ENCODE peak calls at places on chromosome 5, in five cellular contexts. One of them, this sample, is unnamed.

GRCh38 chr5:167720201-167720600 is 571.2 kb upstream of the WWC1 start:
- DNase-seq in AG04450: no peak
- DNase-seq in heart left ventricle: no peak
- DNase-seq in right lobe of liver: no peak
- DNase-seq in ovary: no peak
- DNase-seq in this sample: no peak

GRCh38 chr5:136810198-136810823 is 445.0 kb upstream of the TRPC7 start:
- DNase-seq in AG04450: peak; percentile 30
- DNase-seq in heart left ventricle: peak; percentile 45
- DNase-seq in right lobe of liver: no peak
- DNase-seq in ovary: no peak
- DNase-seq in this sample: no peak

GRCh38 chr5:128469924-128470323 is 68.1 kb downstream of the FBN2 start:
- DNase-seq in AG04450: no peak
- DNase-seq in heart left ventricle: no peak
- DNase-seq in right lobe of liver: no peak
- DNase-seq in ovary: no peak
- DNase-seq in this sample: no peak

GRCh38 chr5:79834420-79835219 is 145.0 kb downstream of the CMYA5 start:
- DNase-seq in AG04450: no peak
- DNase-seq in heart left ventricle: no peak
- DNase-seq in right lobe of liver: peak; percentile 43
- DNase-seq in ovary: peak; percentile 56
- DNase-seq in this sample: no peak

GRCh38 chr5:32193591-32193990 is 19.5 kb upstream of the GOLPH3 start:
- DNase-seq in AG04450: no peak
- DNase-seq in heart left ventricle: peak; percentile 88
- DNase-seq in right lobe of liver: peak; percentile 97
- DNase-seq in ovary: no peak
- DNase-seq in this sample: peak; percentile 53

GRCh38 chr5:168663276-168664004 is 84.3 kb upstream of the PANK3 start:
- DNase-seq in AG04450: no peak
- DNase-seq in heart left ventricle: no peak
- DNase-seq in right lobe of liver: no peak
- DNase-seq in ovary: no peak
- DNase-seq in this sample: no peak

GRCh38 chr5:83721878-83722779 is 1.5 kb upstream of the HAPLN1 start:
- DNase-seq in AG04450: peak; percentile 11
- DNase-seq in heart left ventricle: peak; percentile 77
- DNase-seq in right lobe of liver: no peak
- DNase-seq in ovary: peak; percentile 53
- DNase-seq in this sample: peak; percentile 75

GRCh38 chr5:53874409-53874808 is 314.0 kb downstream of the NDUFS4 start:
- DNase-seq in AG04450: no peak
- DNase-seq in heart left ventricle: no peak
- DNase-seq in right lobe of liver: peak; percentile 75
- DNase-seq in ovary: no peak
- DNase-seq in this sample: no peak

GRCh38 chr5:168006473-168007130 is 284.8 kb upstream of the WWC1 start:
- DNase-seq in AG04450: no peak
- DNase-seq in heart left ventricle: no peak
- DNase-seq in right lobe of liver: no peak
- DNase-seq in ovary: peak; percentile 60
- DNase-seq in this sample: no peak

GRCh38 chr5:122311400-122311887 is 593 bp upstream of the SNCAIP start:
- DNase-seq in AG04450: no peak
- DNase-seq in heart left ventricle: no peak
- DNase-seq in right lobe of liver: no peak
- DNase-seq in ovary: peak; percentile 58
- DNase-seq in this sample: peak; percentile 11

GRCh38 chr5:164746723-164747122 is 1241.3 kb downstream of the MAT2B start:
- DNase-seq in AG04450: no peak
- DNase-seq in heart left ventricle: no peak
- DNase-seq in right lobe of liver: no peak
- DNase-seq in ovary: no peak
- DNase-seq in this sample: no peak

GRCh38 chr5:39800202-39800601 is 375.4 kb upstream of the DAB2 start:
- DNase-seq in AG04450: no peak
- DNase-seq in heart left ventricle: no peak
- DNase-seq in right lobe of liver: no peak
- DNase-seq in ovary: no peak
- DNase-seq in this sample: no peak

GRCh38 chr5:104179057-104179456 is 616.5 kb upstream of the NUDT12 start:
- DNase-seq in AG04450: no peak
- DNase-seq in heart left ventricle: no peak
- DNase-seq in right lobe of liver: peak; percentile 77
- DNase-seq in ovary: no peak
- DNase-seq in this sample: peak; percentile 55

DNA sequence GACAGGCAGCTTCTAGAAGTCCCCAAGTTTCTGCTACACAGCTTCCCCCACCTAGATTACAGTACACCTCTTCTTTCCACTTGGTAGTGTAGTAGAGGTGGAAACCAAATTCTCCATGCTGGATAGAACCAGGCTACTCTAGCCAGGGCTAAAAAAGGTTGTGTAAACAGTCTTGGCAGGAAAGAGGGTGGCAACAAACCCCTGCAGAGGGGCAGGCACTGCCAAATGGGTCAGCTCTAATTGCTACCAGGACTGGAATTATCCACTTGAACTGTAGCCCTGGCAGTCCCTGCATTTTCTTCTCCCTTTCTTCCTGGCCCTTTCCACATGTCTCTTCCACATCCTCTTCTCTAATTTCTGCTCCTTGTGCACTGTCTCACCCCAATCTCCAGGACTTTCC is 24.8 kb downstream of the RANBP3L start:
- DNase-seq in AG04450: no peak
- DNase-seq in heart left ventricle: peak; percentile 37
- DNase-seq in right lobe of liver: peak; percentile 70
- DNase-seq in ovary: no peak
- DNase-seq in this sample: no peak
- H3K27me3 ChIP-seq in AG04450: peaks cover 6% of the 10 kb centered on the region
- H3K27me3 ChIP-seq in heart left ventricle: no peaks in the 10 kb centered on the region
- H3K27me3 ChIP-seq in right lobe of liver: no peaks in the 10 kb centered on the region
- H3K27me3 ChIP-seq in ovary: no peaks in the 10 kb centered on the region
- H3K27me3 ChIP-seq in this sample: no peaks in the 10 kb centered on the region

GRCh38 chr5:5372511-5372910 is 50.0 kb upstream of the ICE1 start:
- DNase-seq in AG04450: no peak
- DNase-seq in heart left ventricle: no peak
- DNase-seq in right lobe of liver: no peak
- DNase-seq in ovary: no peak
- DNase-seq in this sample: no peak

GRCh38 chr5:5372930-5373329 is 49.5 kb upstream of the ICE1 start:
- DNase-seq in AG04450: no peak
- DNase-seq in heart left ventricle: no peak
- DNase-seq in right lobe of liver: no peak
- DNase-seq in ovary: no peak
- DNase-seq in this sample: no peak

GRCh38 chr5:5374034-5374715 is 48.3 kb upstream of the ICE1 start:
- DNase-seq in AG04450: no peak
- DNase-seq in heart left ventricle: peak; percentile 44
- DNase-seq in right lobe of liver: no peak
- DNase-seq in ovary: no peak
- DNase-seq in this sample: no peak

GRCh38 chr5:5371943-5372342 is 50.5 kb upstream of the ICE1 start:
- DNase-seq in AG04450: no peak
- DNase-seq in heart left ventricle: no peak
- DNase-seq in right lobe of liver: no peak
- DNase-seq in ovary: no peak
- DNase-seq in this sample: no peak

GRCh38 chr5:5373351-5374033 is 49.0 kb upstream of the ICE1 start:
- DNase-seq in AG04450: no peak
- DNase-seq in heart left ventricle: peak; percentile 47
- DNase-seq in right lobe of liver: no peak
- DNase-seq in ovary: no peak
- DNase-seq in this sample: no peak
- H3K4me3 ChIP-seq in AG04450: no peak overlapping the region
- H3K4me3 ChIP-seq in heart left ventricle: no peak overlapping the region
- H3K4me3 ChIP-seq in right lobe of liver: no peak overlapping the region
- H3K4me3 ChIP-seq in ovary: no peak overlapping the region
- H3K4me3 ChIP-seq in this sample: no peak overlapping the region

GRCh38 chr5:133459474-133460155 is 152.7 kb downstream of the FSTL4 start:
- DNase-seq in AG04450: no peak
- DNase-seq in heart left ventricle: no peak
- DNase-seq in right lobe of liver: no peak
- DNase-seq in ovary: no peak
- DNase-seq in this sample: no peak
- H3K27me3 ChIP-seq in AG04450: no peaks in the 10 kb centered on the region
- H3K27me3 ChIP-seq in heart left ventricle: no peaks in the 10 kb centered on the region
- H3K27me3 ChIP-seq in right lobe of liver: no peaks in the 10 kb centered on the region
- H3K27me3 ChIP-seq in ovary: no peaks in the 10 kb centered on the region
- H3K27me3 ChIP-seq in this sample: no peaks in the 10 kb centered on the region

DNA sequence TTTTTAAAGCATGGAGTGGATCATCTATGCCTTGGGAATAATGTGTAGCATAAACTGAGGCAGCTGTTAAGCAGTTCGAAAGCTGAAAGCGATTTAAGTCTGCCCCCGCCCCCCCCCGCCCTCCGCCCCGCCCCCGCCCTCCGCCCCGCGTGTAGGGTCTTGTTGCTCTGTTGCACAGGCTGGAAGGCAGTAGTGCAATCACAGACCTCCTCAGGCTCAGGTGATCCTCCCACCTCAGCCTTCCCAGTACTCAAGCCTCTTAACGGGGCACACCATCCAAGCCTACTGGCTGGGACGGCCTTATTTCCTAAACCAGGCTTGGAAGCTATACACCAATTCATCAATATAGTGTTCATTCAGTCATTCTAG is 942 bp downstream of the ANKDD1B start:
- DNase-seq in AG04450: no peak
- DNase-seq in heart left ventricle: no peak
- DNase-seq in right lobe of liver: no peak
- DNase-seq in ovary: no peak
- DNase-seq in this sample: no peak
- H3K4me3 ChIP-seq in AG04450: peak overlapping the region; percentile 57
- H3K4me3 ChIP-seq in heart left ventricle: peak overlapping the region; percentile 69
- H3K4me3 ChIP-seq in right lobe of liver: no peak overlapping the region
- H3K4me3 ChIP-seq in ovary: peak overlapping the region; percentile 53
- H3K4me3 ChIP-seq in this sample: peak overlapping the region; percentile 69

DNA sequence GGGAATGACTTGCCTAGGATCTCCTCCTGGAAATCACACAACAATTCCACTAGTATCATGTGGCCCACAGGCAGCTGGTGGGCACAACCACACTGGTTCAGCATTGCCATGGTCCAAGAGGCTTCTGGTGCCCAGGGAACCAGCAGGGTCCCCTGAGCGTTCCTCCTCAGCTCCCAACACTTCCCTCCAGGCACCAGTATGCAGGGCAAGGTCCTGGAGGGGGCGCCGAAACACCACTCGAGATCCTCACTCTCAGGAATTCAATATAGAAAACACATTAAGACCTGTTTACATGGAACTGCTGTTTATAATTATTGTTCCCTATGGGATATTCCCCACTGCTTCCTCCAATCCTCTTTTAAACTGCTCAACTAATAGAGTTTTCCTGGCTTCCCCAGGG is 91.9 kb upstream of the GABRP start:
- DNase-seq in AG04450: no peak
- DNase-seq in heart left ventricle: no peak
- DNase-seq in right lobe of liver: no peak
- DNase-seq in ovary: no peak
- DNase-seq in this sample: no peak
- H3K27me3 ChIP-seq in AG04450: no peaks in the 10 kb centered on the region
- H3K27me3 ChIP-seq in heart left ventricle: peaks cover 16% of the 10 kb centered on the region
- H3K27me3 ChIP-seq in right lobe of liver: no peaks in the 10 kb centered on the region
- H3K27me3 ChIP-seq in ovary: no peaks in the 10 kb centered on the region
- H3K27me3 ChIP-seq in this sample: peaks cover 3% of the 10 kb centered on the region

GRCh38 chr5:124889522-124889828 is 143.0 kb upstream of the ZNF608 start:
- DNase-seq in AG04450: no peak
- DNase-seq in heart left ventricle: no peak
- DNase-seq in right lobe of liver: no peak
- DNase-seq in ovary: no peak
- DNase-seq in this sample: no peak
- H3K4me3 ChIP-seq in AG04450: no peak overlapping the region
- H3K4me3 ChIP-seq in heart left ventricle: no peak overlapping the region
- H3K4me3 ChIP-seq in right lobe of liver: no peak overlapping the region
- H3K4me3 ChIP-seq in ovary: no peak overlapping the region
- H3K4me3 ChIP-seq in this sample: peak overlapping the region; percentile 46

GRCh38 chr5:181204561-181205401 is at the start of gene TRIM7:
- DNase-seq in AG04450: no peak
- DNase-seq in heart left ventricle: peak; percentile 69
- DNase-seq in right lobe of liver: no peak
- DNase-seq in ovary: peak; percentile 54
- DNase-seq in this sample: no peak
- H3K27me3 ChIP-seq in AG04450: peaks cover 2% of the 10 kb centered on the region
- H3K27me3 ChIP-seq in heart left ventricle: peaks cover 3% of the 10 kb centered on the region
- H3K27me3 ChIP-seq in right lobe of liver: no peaks in the 10 kb centered on the region
- H3K27me3 ChIP-seq in ovary: no peaks in the 10 kb centered on the region
- H3K27me3 ChIP-seq in this sample: no peaks in the 10 kb centered on the region

DNA sequence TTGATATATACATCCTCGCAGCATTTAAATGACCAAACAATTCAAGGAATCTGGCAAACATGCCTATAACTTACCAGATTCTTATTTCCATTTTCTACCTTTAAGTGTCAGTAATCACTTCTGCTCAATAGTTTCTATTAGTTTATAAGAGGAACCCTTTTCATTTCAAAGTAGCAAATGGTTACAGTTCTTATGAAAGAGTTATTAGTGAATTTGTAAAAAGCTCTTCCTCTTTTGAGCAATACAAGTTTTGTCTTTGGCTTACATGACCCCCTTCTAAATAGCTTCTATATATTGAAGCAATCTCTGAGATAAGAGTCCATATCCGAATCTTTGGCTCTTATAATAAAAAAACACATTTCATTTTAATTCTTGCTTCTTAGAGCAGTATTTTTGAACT is 42.0 kb downstream of the ELL2 start:
- DNase-seq in AG04450: no peak
- DNase-seq in heart left ventricle: no peak
- DNase-seq in right lobe of liver: no peak
- DNase-seq in ovary: no peak
- DNase-seq in this sample: no peak
- H3K4me3 ChIP-seq in AG04450: no peak overlapping the region
- H3K4me3 ChIP-seq in heart left ventricle: no peak overlapping the region
- H3K4me3 ChIP-seq in right lobe of liver: no peak overlapping the region
- H3K4me3 ChIP-seq in ovary: no peak overlapping the region
- H3K4me3 ChIP-seq in this sample: no peak overlapping the region

GRCh38 chr5:64622991-64623390 is 67.3 kb upstream of the SHISAL2B start:
- DNase-seq in AG04450: no peak
- DNase-seq in heart left ventricle: no peak
- DNase-seq in right lobe of liver: no peak
- DNase-seq in ovary: no peak
- DNase-seq in this sample: no peak
- H3K27me3 ChIP-seq in AG04450: peaks cover 14% of the 10 kb centered on the region
- H3K27me3 ChIP-seq in heart left ventricle: peaks cover 5% of the 10 kb centered on the region
- H3K27me3 ChIP-seq in right lobe of liver: no peaks in the 10 kb centered on the region
- H3K27me3 ChIP-seq in ovary: no peaks in the 10 kb centered on the region
- H3K27me3 ChIP-seq in this sample: no peaks in the 10 kb centered on the region

DNA sequence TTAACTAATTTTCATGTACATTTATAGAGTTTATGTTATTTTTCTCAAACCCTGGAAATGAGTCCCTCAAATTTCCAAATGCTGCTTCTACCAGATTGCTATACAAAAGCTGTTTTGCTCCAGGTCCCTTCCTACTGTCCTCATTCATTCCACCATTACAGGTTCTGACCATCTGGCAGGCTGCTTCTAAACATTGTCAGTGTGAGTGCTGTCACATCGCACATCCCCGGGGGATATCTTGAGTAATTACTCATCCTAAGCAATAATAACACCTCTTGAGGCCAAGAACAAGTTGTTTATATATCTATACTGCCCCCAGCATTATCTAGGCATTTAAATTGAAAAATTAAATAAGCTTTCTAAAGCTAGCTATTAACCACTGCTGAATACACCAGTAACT is 1675.3 kb upstream of the CDH6 start:
- DNase-seq in AG04450: no peak
- DNase-seq in heart left ventricle: no peak
- DNase-seq in right lobe of liver: no peak
- DNase-seq in ovary: no peak
- DNase-seq in this sample: no peak
- H3K4me3 ChIP-seq in AG04450: no peak overlapping the region
- H3K4me3 ChIP-seq in heart left ventricle: no peak overlapping the region
- H3K4me3 ChIP-seq in right lobe of liver: no peak overlapping the region
- H3K4me3 ChIP-seq in ovary: no peak overlapping the region
- H3K4me3 ChIP-seq in this sample: no peak overlapping the region

This sample was measured in dorsolateral prefrontal cortex.